ENCODE peak calls at places on chromosome 6, in nine cellular contexts. One of them, this sample, is unnamed.

GRCh38 chr6:159726918-159727716 is at the start of gene WTAP:
- DNase-seq in putamen: peak; percentile 92
- DNase-seq in tibial nerve: peak; percentile 89
- DNase-seq in nephron progenitor cell: peak; percentile 95
- DNase-seq in AG09309: peak; percentile 78
- DNase-seq in NCI-H1436 treated with DMSO at 0.1 percent for 48 hours: peak; percentile 87
- DNase-seq in small intestine: peak; percentile 97
- DNase-seq in A549: peak; percentile 97
- DNase-seq in Calu3: peak; percentile 98
- DNase-seq in this sample: peak; percentile 95

GRCh38 chr6:8446391-8446790 is 11.0 kb upstream of the SLC35B3 start:
- DNase-seq in putamen: no peak
- DNase-seq in tibial nerve: no peak
- DNase-seq in nephron progenitor cell: no peak
- DNase-seq in AG09309: no peak
- DNase-seq in NCI-H1436 treated with DMSO at 0.1 percent for 48 hours: no peak
- DNase-seq in small intestine: no peak
- DNase-seq in A549: no peak
- DNase-seq in Calu3: no peak
- DNase-seq in this sample: no peak

GRCh38 chr6:36750090-36750489 is 52.5 kb downstream of the RAB44 start:
- DNase-seq in putamen: no peak
- DNase-seq in tibial nerve: no peak
- DNase-seq in nephron progenitor cell: no peak
- DNase-seq in AG09309: no peak
- DNase-seq in NCI-H1436 treated with DMSO at 0.1 percent for 48 hours: no peak
- DNase-seq in small intestine: no peak
- DNase-seq in A549: no peak
- DNase-seq in Calu3: no peak
- DNase-seq in this sample: no peak

GRCh38 chr6:163146036-163146435 is 268.5 kb upstream of the QKI start:
- DNase-seq in putamen: no peak
- DNase-seq in tibial nerve: no peak
- DNase-seq in nephron progenitor cell: no peak
- DNase-seq in AG09309: no peak
- DNase-seq in NCI-H1436 treated with DMSO at 0.1 percent for 48 hours: no peak
- DNase-seq in small intestine: no peak
- DNase-seq in A549: no peak
- DNase-seq in Calu3: no peak
- DNase-seq in this sample: no peak

GRCh38 chr6:7172605-7173185 is 64.9 kb downstream of the RREB1 start:
- DNase-seq in putamen: no peak
- DNase-seq in tibial nerve: no peak
- DNase-seq in nephron progenitor cell: no peak
- DNase-seq in AG09309: no peak
- DNase-seq in NCI-H1436 treated with DMSO at 0.1 percent for 48 hours: no peak
- DNase-seq in small intestine: no peak
- DNase-seq in A549: no peak
- DNase-seq in Calu3: no peak
- DNase-seq in this sample: no peak

GRCh38 chr6:48714286-48715049 is 603.5 kb upstream of the PTCHD4 start:
- DNase-seq in putamen: no peak
- DNase-seq in tibial nerve: no peak
- DNase-seq in nephron progenitor cell: no peak
- DNase-seq in AG09309: no peak
- DNase-seq in NCI-H1436 treated with DMSO at 0.1 percent for 48 hours: peak; percentile 23
- DNase-seq in small intestine: no peak
- DNase-seq in A549: no peak
- DNase-seq in Calu3: no peak
- DNase-seq in this sample: no peak

GRCh38 chr6:168442646-168443045 is 1.7 kb downstream of the SMOC2 start:
- DNase-seq in putamen: no peak
- DNase-seq in tibial nerve: no peak
- DNase-seq in nephron progenitor cell: no peak
- DNase-seq in AG09309: no peak
- DNase-seq in NCI-H1436 treated with DMSO at 0.1 percent for 48 hours: no peak
- DNase-seq in small intestine: no peak
- DNase-seq in A549: no peak
- DNase-seq in Calu3: no peak
- DNase-seq in this sample: no peak

GRCh38 chr6:6885521-6886088 is 222.2 kb upstream of the RREB1 start:
- DNase-seq in putamen: peak; percentile 31
- DNase-seq in tibial nerve: peak; percentile 26
- DNase-seq in nephron progenitor cell: no peak
- DNase-seq in AG09309: no peak
- DNase-seq in NCI-H1436 treated with DMSO at 0.1 percent for 48 hours: no peak
- DNase-seq in small intestine: no peak
- DNase-seq in A549: no peak
- DNase-seq in Calu3: no peak
- DNase-seq in this sample: no peak

GRCh38 chr6:18177566-18177965 is 22.3 kb downstream of the KDM1B start:
- DNase-seq in putamen: no peak
- DNase-seq in tibial nerve: no peak
- DNase-seq in nephron progenitor cell: no peak
- DNase-seq in AG09309: no peak
- DNase-seq in NCI-H1436 treated with DMSO at 0.1 percent for 48 hours: no peak
- DNase-seq in small intestine: no peak
- DNase-seq in A549: no peak
- DNase-seq in Calu3: no peak
- DNase-seq in this sample: no peak

GRCh38 chr6:161215876-161216615 is 57.8 kb downstream of the AGPAT4 start:
- DNase-seq in putamen: no peak
- DNase-seq in tibial nerve: no peak
- DNase-seq in nephron progenitor cell: no peak
- DNase-seq in AG09309: no peak
- DNase-seq in NCI-H1436 treated with DMSO at 0.1 percent for 48 hours: no peak
- DNase-seq in small intestine: no peak
- DNase-seq in A549: no peak
- DNase-seq in Calu3: no peak
- DNase-seq in this sample: no peak

GRCh38 chr6:706161-706560 is 13.2 kb upstream of the EXOC2 start:
- DNase-seq in putamen: no peak
- DNase-seq in tibial nerve: no peak
- DNase-seq in nephron progenitor cell: no peak
- DNase-seq in AG09309: no peak
- DNase-seq in NCI-H1436 treated with DMSO at 0.1 percent for 48 hours: no peak
- DNase-seq in small intestine: no peak
- DNase-seq in A549: no peak
- DNase-seq in Calu3: no peak
- DNase-seq in this sample: no peak

GRCh38 chr6:166460473-166461437 is 78.0 kb upstream of the MPC1 start:
- DNase-seq in putamen: no peak
- DNase-seq in tibial nerve: no peak
- DNase-seq in nephron progenitor cell: no peak
- DNase-seq in AG09309: no peak
- DNase-seq in NCI-H1436 treated with DMSO at 0.1 percent for 48 hours: no peak
- DNase-seq in small intestine: no peak
- DNase-seq in A549: no peak
- DNase-seq in Calu3: no peak
- DNase-seq in this sample: no peak

GRCh38 chr6:12232339-12232738 is 57.8 kb upstream of the EDN1 start:
- DNase-seq in putamen: no peak
- DNase-seq in tibial nerve: no peak
- DNase-seq in nephron progenitor cell: no peak
- DNase-seq in AG09309: peak; percentile 61
- DNase-seq in NCI-H1436 treated with DMSO at 0.1 percent for 48 hours: no peak
- DNase-seq in small intestine: no peak
- DNase-seq in A549: no peak
- DNase-seq in Calu3: no peak
- DNase-seq in this sample: no peak

GRCh38 chr6:122789078-122789861 is at the start of gene SMPDL3A:
- DNase-seq in putamen: peak; percentile 82
- DNase-seq in tibial nerve: peak; percentile 46
- DNase-seq in nephron progenitor cell: peak; percentile 84
- DNase-seq in AG09309: peak; percentile 55
- DNase-seq in NCI-H1436 treated with DMSO at 0.1 percent for 48 hours: no peak
- DNase-seq in small intestine: peak; percentile 75
- DNase-seq in A549: peak; percentile 73
- DNase-seq in Calu3: peak; percentile 80
- DNase-seq in this sample: peak; percentile 76

GRCh38 chr6:5638666-5639065 is 368.1 kb downstream of the NRN1 start:
- DNase-seq in putamen: peak; percentile 47
- DNase-seq in tibial nerve: no peak
- DNase-seq in nephron progenitor cell: no peak
- DNase-seq in AG09309: no peak
- DNase-seq in NCI-H1436 treated with DMSO at 0.1 percent for 48 hours: no peak
- DNase-seq in small intestine: no peak
- DNase-seq in A549: no peak
- DNase-seq in Calu3: no peak
- DNase-seq in this sample: no peak

GRCh38 chr6:108002365-108003221 is 44.6 kb upstream of the SEC63 start:
- DNase-seq in putamen: peak; percentile 94
- DNase-seq in tibial nerve: no peak
- DNase-seq in nephron progenitor cell: no peak
- DNase-seq in AG09309: no peak
- DNase-seq in NCI-H1436 treated with DMSO at 0.1 percent for 48 hours: no peak
- DNase-seq in small intestine: peak; percentile 97
- DNase-seq in A549: peak; percentile 75
- DNase-seq in Calu3: peak; percentile 66
- DNase-seq in this sample: peak; percentile 98

This sample was measured in HepG2.